ENCODE peak calls at places on chromosomes 11 and 22, in five cellular contexts. B, J, H, U and Z are unnamed samples.

GRCh38 chr11:110862407-110862806 is 150.2 kb upstream of the ARHGAP20 start:
- DNase-seq in J (no peak), U (no peak), H (no peak), B (no peak), Z (no peak)

GRCh38 chr11:35121326-35121865 is 17.6 kb upstream of the CD44 start:
- DNase-seq in H (no peak), U (no peak), J (no peak), B (no peak), Z (no peak)

GRCh38 chr22:49765091-49765771 is 62.4 kb downstream of the BRD1 start:
- DNase-seq in U (peak), B (no peak), J (peak), H (no peak), Z (no peak)

GRCh38 chr22:32723632-32724031 is 77.9 kb upstream of the TIMP3 start:
- DNase-seq in U (peak), H (no peak), J (peak), B (peak), Z (no peak)

GRCh38 chr11:112650568-112650967 is 310.7 kb upstream of the NCAM1 start:
- DNase-seq in J (no peak), B (no peak), U (no peak), H (no peak), Z (no peak)

GRCh38 chr22:43885319-43885671 is 6.5 kb downstream of the PNPLA5 start:
- DNase-seq in B (no peak), H (no peak), U (peak), J (no peak), Z (no peak)

GRCh38 chr11:121591405-121592033 is 138.8 kb upstream of the SORL1-AS1 start:
- DNase-seq in H (peak), U (peak), B (peak), J (peak), Z (peak)

GRCh38 chr11:118051611-118052461 is 25.0 kb upstream of the TMPRSS4 start:
- DNase-seq in H (no peak), U (no peak), J (peak), B (no peak), Z (no peak)

GRCh38 chr11:93541884-93542752 is 1.1 kb downstream of the SMCO4 start:
- DNase-seq in J (peak), H (peak), U (peak), B (peak), Z (no peak)

GRCh38 chr11:93541154-93541553 is 2.0 kb downstream of the SMCO4 start:
- DNase-seq in J (no peak), H (no peak), U (no peak), B (no peak), Z (no peak)

GRCh38 chr11:93542753-93543246 is 391 bp downstream of the SMCO4 start:
- DNase-seq in U (peak), J (no peak), B (no peak), H (peak), Z (no peak)

GRCh38 chr11:93537767-93538261 is 5.4 kb downstream of the SMCO4 start:
- DNase-seq in B (peak), U (peak), H (no peak), J (no peak), Z (no peak)

DNA sequence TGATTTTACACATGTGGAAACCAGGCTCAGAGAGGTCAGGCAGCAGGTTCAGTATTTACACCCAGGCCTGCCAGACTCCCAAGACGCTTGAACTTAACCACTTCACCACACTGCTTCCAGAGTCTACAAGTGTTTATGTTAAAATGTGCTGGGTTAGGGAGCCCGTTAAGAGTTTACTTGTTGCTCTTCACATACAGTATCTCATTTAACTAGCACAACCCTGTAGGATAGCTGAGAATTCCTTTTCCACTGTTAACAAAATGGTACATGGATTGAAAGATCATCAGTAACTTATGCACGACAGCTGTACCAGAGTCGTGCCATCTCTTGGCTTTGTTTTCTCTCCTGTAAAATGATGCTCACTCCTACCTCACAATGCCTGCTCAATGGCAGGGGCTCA is 2.9 kb downstream of the SMCO4 start:
- DNase-seq in H (no peak), J (no peak), B (no peak), U (no peak), Z (no peak)
- H2AFZ ChIP-seq in H (no peak), J (no peak), B (no peak), U (no peak), Z (no peak)

DNA sequence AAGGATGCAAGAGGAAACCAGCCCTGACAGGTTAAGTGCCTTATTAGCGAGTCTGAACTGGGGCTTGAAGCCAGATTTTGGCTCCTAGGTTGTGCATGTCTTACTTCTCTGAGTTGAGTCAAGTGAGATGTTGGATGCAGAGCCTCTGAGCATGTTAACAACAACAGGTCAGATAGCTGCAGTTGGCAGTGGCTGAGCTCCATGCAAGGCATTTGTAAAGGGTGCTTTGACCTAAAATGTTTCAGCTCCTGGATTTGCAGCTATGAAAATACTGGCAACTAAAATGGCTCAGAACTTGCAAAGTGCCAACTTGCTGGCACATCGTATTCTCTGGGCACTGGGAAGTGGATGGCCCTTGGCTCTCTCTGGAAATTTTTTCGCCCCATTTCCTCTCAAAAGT is 16.4 kb upstream of the CSRP3 start:
- DNase-seq in H (no peak), J (no peak), B (no peak), U (no peak), Z (no peak)
- H2AFZ ChIP-seq in H (no peak), J (no peak), B (no peak), U (no peak), Z (no peak)

GRCh38 chr11:125022551-125022950 is 40.6 kb upstream of the SLC37A2 start:
- DNase-seq in H (no peak), U (no peak), J (no peak), B (no peak), Z (no peak)
- H2AFZ ChIP-seq in H (no peak), U (peak), J (no peak), B (no peak), Z (no peak)

GRCh38 chr22:23284504-23285033 is 104.3 kb downstream of the BCR start:
- DNase-seq in U (no peak), B (no peak), J (no peak), H (no peak), Z (no peak)
- H2AFZ ChIP-seq in U (no peak), B (no peak), J (no peak), H (no peak), Z (no peak)

GRCh38 chr11:127791844-127792243 is 791.3 kb upstream of the KIRREL3 start:
- DNase-seq in U (no peak), H (no peak), B (no peak), J (no peak), Z (no peak)
- H2AFZ ChIP-seq in U (no peak), H (no peak), B (no peak), J (no peak), Z (no peak)

DNA sequence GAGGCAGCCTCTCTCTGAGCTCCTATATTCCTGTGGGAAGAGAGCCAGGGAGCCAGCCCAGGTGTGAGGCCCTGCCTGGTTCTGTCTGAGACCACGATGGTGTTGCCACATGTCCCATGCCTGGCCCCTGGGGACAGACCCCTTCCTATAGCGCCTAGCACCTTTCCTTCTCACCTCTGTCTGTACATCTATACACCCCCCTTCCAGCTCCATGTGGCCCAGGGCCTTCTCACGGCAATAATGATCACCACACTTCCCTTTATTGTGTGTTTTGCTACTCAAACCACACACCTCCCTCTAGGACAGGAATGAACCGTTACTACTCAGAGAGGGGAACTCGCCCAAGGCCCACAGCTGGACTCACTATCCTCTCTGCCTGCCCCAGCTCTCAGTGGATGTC is 12.8 kb downstream of the CD82 start:
- DNase-seq in H (no peak), B (no peak), J (peak), U (no peak), Z (no peak)
- H2AFZ ChIP-seq in H (no peak), B (no peak), J (no peak), U (no peak), Z (no peak)

DNA sequence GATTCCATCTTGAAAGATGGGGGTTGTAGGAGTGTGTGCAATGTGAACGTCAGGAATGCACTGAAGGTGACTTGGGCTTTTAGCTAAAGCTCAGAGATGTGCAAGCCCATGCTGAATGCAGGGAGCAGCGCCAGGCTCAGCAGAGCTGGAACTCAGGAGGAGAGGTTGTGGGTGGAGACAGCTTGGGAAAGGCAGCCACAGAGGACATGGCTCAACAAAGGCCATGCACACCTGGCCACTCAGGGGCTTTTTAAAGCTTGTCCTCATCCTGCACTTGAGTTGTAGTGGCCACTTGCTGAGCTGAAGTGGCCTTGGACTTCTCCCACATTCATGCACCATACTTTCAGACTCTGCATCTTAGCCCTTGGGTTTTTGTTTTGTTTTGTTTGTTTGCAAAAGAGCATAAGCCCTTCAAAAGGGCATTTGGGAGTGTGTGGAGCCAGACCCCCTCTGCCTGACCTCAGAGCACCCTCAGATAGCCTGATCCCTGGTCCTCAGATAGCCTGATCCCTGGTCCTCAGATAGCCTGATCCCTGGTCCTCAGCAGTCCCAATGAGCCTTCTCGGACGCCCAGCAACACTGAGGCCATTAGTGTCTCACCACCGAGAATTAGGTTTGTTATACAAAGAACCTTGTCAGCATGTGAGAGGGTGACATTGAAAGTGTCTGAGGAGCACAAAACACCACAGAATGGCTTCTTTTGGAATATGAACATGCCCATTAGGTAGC is 12.5 kb upstream of the TMA7B start:
- DNase-seq in B (no peak), J (no peak), H (no peak), U (no peak), Z (no peak)
- H2AFZ ChIP-seq in B (no peak), J (no peak), H (no peak), U (no peak), Z (no peak)

DNA sequence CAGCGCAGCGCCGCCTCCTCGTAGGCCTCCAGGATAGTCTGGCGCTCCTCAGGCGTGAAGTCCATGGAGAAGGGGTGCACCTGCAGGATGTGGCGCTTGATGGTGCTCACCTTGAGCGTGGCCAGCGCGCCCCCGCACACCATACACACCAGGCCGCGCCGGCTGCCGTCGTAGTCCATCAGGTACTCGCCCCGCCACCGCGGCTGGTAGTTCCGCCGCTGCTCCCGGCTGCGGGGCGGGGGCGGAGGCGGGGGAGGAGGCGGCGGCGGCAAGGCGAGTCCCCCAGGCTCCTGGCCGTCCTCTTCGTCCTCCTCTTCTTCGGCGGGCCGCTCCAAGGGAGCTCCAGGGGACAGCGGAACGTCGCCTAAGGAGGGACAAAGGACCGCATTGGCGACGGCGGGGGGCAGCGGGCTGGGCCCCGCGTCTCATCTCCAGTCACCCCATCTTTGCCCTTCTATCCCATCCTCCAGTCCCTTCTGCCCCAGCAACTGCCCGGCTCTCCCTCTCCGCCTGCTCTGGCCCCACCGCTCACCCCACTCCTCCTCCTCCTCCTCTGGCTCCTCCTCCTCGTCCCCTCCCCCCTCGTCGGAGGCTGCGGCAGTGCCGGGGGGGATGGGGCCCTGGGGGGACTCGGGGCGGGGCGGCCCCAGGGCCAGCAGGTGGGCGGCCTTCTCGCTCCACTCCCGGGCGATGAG is 4.9 kb downstream of the ZFTA start:
- DNase-seq in H (peak), B (no peak), J (no peak), U (peak), Z (no peak)
- H2AFZ ChIP-seq in H (no peak), B (peak), J (no peak), U (no peak), Z (no peak)